ENCODE peak calls at places on chromosomes 6 and 20, in nine cellular contexts. B, S, N, L, Y, U, R, A and M are unnamed samples.

GRCh38 chr20:48932375-48932941 is 10.9 kb downstream of the ARFGEF2 start:
- DNase-seq in L (no peak), S (no peak), B (no peak), A (no peak), R (no peak), N (no peak), U (no peak), Y (no peak), M (no peak)

GRCh38 chr6:52303178-52303577 is 18.6 kb upstream of the MCM3 start:
- DNase-seq in R (no peak), N (no peak), B (no peak), Y (no peak), A (no peak), U (no peak), S (no peak), L (no peak), M (no peak)

GRCh38 chr6:6857528-6857927 is 250.2 kb upstream of the RREB1 start:
- DNase-seq in B (no peak), L (no peak), A (no peak), S (no peak), N (no peak), U (no peak), Y (no peak), R (no peak), M (no peak)

GRCh38 chr20:58850693-58851174 is at the start of gene GNAS-AS1:
- DNase-seq in A (peak), L (peak), Y (peak), B (peak), R (peak), S (peak), U (peak), N (peak), M (peak)

GRCh38 chr20:1337441-1337840 is 8.5 kb upstream of the SDCBP2 start:
- DNase-seq in Y (no peak), R (no peak), B (peak), A (no peak), U (no peak), L (no peak), N (no peak), S (no peak), M (peak)

GRCh38 chr20:36155991-36156390 is 1.5 kb downstream of the EPB41L1 start:
- DNase-seq in Y (no peak), U (no peak), N (no peak), R (no peak), S (peak), A (no peak), L (no peak), B (no peak), M (no peak)

GRCh38 chr6:11085758-11086435 is 7.7 kb upstream of the SMIM13 start:
- DNase-seq in N (no peak), R (no peak), L (no peak), A (no peak), Y (no peak), U (no peak), B (no peak), S (no peak), M (no peak)

GRCh38 chr6:1312193-1312443 is 220 bp downstream of the FOXQ1 start:
- DNase-seq in A (no peak), B (peak), R (no peak), Y (no peak), L (no peak), N (no peak), S (no peak), U (no peak), M (no peak)

GRCh38 chr6:136822051-136822378 is 377 bp upstream of the PEX7 start:
- DNase-seq in U (no peak), L (no peak), B (no peak), N (peak), A (no peak), Y (no peak), R (no peak), S (no peak), M (peak)

GRCh38 chr20:33388268-33388667 is 13.1 kb downstream of the CDK5RAP1 start:
- DNase-seq in S (no peak), B (no peak), N (no peak), L (no peak), R (no peak), U (no peak), Y (no peak), A (no peak), M (no peak)

GRCh38 chr20:59955131-59955796 is 3.0 kb upstream of the CDH26 start:
- DNase-seq in U (no peak), L (no peak), B (no peak), Y (no peak), S (peak), R (no peak), A (no peak), N (no peak), M (no peak)